ENCODE peak calls at places on chromosome X, in ten cellular contexts. N is epithelial cell of proximal tubule, R is lower lobe of right lung, A is WTC11, Y is H1, F is dorsolateral prefrontal cortex, U is fibroblast of mammary gland, Q is HFFc6, W is thyroid gland, H is GM12878. O is an unnamed sample.

GRCh38 chrX:154732421-154733071 is 18.3 kb downstream of the GAB3 start:
- DNase-seq in N (no peak), R (no peak), A (no peak), Y (no peak), F (no peak), U (peak; percentile 77), Q (peak; percentile 17), W (no peak), H (no peak), O (no peak)

GRCh38 chrX:71103110-71103983 is 3.2 kb downstream of the CXorf65 start:
- DNase-seq in N (no peak), R (peak; percentile 46), A (peak; percentile 66), Y (peak; percentile 56), F (no peak), U (no peak), Q (no peak), W (peak; percentile 5), H (no peak), O (peak; percentile 31)

GRCh38 chrX:103688949-103689348 is 2.5 kb upstream of the MORF4L2 start:
- DNase-seq in N (no peak), R (no peak), A (no peak), Y (no peak), F (no peak), U (peak; percentile 45), Q (peak; percentile 25), W (no peak), H (no peak), O (no peak)

GRCh38 chrX:9526965-9527364 is 62.1 kb downstream of the TBL1X start:
- DNase-seq in N (no peak), R (no peak), A (peak; percentile 28), Y (no peak), F (no peak), U (no peak), Q (no peak), W (no peak), H (no peak), O (no peak)

GRCh38 chrX:1416965-1417760 is 25.2 kb upstream of the SLC25A6 start:
- DNase-seq in N (no peak), R (peak; percentile 12), A (no peak), Y (no peak), F (no peak), U (no peak), Q (no peak), W (no peak), H (no peak), O (no peak)

GRCh38 chrX:88325634-88326033 is 421.4 kb upstream of the CPXCR1 start:
- DNase-seq in N (no peak), R (no peak), A (no peak), Y (no peak), F (no peak), U (no peak), Q (no peak), W (no peak), H (no peak), O (no peak)

GRCh38 chrX:118221733-118222132 is 105.1 kb upstream of the KLHL13 start:
- DNase-seq in N (no peak), R (no peak), A (no peak), Y (no peak), F (no peak), U (peak; percentile 28), Q (no peak), W (no peak), H (no peak), O (no peak)

GRCh38 chrX:64191281-64192010 is 14.1 kb downstream of the AMER1 start:
- DNase-seq in N (no peak), R (no peak), A (no peak), Y (no peak), F (no peak), U (no peak), Q (no peak), W (no peak), H (no peak), O (no peak)

GRCh38 chrX:106037835-106038473 is 573 bp downstream of the SERPINA7 start:
- DNase-seq in N (no peak), R (no peak), A (no peak), Y (no peak), F (no peak), U (no peak), Q (no peak), W (no peak), H (no peak), O (no peak)

GRCh38 chrX:106038625-106039024 is at the start of gene SERPINA7:
- DNase-seq in N (no peak), R (no peak), A (no peak), Y (no peak), F (no peak), U (no peak), Q (no peak), W (no peak), H (no peak), O (no peak)

GRCh38 chrX:106036716-106037115 is 1.8 kb downstream of the SERPINA7 start:
- DNase-seq in N (no peak), R (no peak), A (no peak), Y (no peak), F (no peak), U (no peak), Q (no peak), W (no peak), H (no peak), O (no peak)

GRCh38 chrX:106039920-106040319 is 1.4 kb upstream of the SERPINA7 start:
- DNase-seq in N (no peak), R (no peak), A (peak; percentile 10), Y (peak; percentile 33), F (no peak), U (peak; percentile 1), Q (no peak), W (no peak), H (no peak), O (no peak)

DNA sequence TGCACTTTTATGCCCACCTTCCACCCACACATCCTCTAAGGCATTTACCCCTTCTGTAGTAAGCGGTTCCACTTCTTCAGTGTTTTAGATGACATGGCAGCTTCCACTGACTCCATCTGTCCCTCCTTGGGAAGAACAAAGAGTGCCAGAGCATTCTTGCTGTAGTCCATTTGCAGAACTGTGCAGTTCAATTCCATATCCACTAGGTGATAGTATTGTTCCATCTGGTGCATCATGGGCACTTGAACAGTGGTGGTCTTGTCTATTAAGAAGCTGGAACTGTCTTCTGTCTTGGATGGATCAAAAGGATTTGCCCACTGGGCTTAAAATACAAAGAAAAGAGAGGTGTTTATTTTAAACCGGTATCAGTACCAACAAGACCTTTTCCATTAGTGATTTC is 3.5 kb downstream of the SERPINA7 start:
- DNase-seq in N (no peak), R (no peak), A (no peak), Y (no peak), F (no peak), U (no peak), Q (no peak), W (no peak), H (no peak), O (no peak)
- TF ChIP-seq CTCF in N (peak; percentile 54), R (no peak), A (peak; percentile 18), Y (peak; percentile 36), F (no peak), U (peak; percentile 28), Q (no peak), W (no peak), H (peak; percentile 38), O (peak; percentile 16)

GRCh38 chrX:50343917-50344316 is 126.7 kb downstream of the DGKK start:
- DNase-seq in N (no peak), R (no peak), A (no peak), Y (no peak), F (no peak), U (no peak), Q (no peak), W (no peak), H (no peak), O (no peak)
- TF ChIP-seq CTCF in N (no peak), R (no peak), A (no peak), Y (no peak), F (no peak), U (no peak), Q (no peak), W (no peak), H (no peak), O (no peak)

DNA sequence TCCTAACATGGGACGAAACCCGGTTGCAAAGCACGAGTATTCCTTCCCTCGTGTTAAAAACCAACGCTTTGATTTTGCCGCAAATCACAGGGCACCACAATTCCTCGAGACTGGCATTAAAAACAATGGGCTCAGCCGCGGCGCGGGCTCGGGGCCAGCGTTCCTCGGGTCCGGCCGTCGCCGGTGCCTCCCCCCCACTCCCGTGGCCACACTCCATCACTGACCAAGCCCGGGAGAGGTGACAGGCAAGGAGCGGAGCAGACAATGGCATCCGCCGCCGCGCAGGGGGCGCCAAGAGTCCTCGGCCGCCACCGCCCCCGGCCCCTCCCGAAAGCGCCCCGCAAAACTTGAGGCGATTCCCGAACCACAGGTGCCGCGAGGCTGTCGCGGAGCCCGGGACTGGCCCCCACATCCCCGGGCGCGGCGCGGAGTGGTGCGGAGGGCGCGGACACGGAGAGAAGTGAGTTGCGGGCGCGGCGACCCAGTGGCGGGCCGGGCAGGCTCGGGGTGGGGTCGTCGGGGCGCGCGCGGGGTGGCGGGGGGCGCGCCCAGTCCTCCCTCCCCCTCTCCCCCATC is 445 bp downstream of the AP1S2 start:
- DNase-seq in N (no peak), R (peak; percentile 65), A (peak; percentile 54), Y (peak; percentile 58), F (peak; percentile 71), U (peak; percentile 3), Q (peak; percentile 1), W (peak; percentile 64), H (no peak), O (peak; percentile 61)
- TF ChIP-seq CTCF in N (no peak), R (peak; percentile 29), A (no peak), Y (no peak), F (peak; percentile 32), U (no peak), Q (peak; percentile 38), W (no peak), H (peak; percentile 52), O (peak; percentile 53)

GRCh38 chrX:24987731-24988130 is 28.0 kb downstream of the ARX start:
- DNase-seq in N (no peak), R (no peak), A (no peak), Y (no peak), F (no peak), U (no peak), Q (no peak), W (no peak), H (no peak), O (no peak)

GRCh38 chrX:24985120-24985519 is 30.6 kb downstream of the ARX start:
- DNase-seq in N (no peak), R (no peak), A (no peak), Y (no peak), F (no peak), U (no peak), Q (no peak), W (no peak), H (no peak), O (no peak)

GRCh38 chrX:24993887-24994286 is 21.9 kb downstream of the ARX start:
- DNase-seq in N (no peak), R (no peak), A (no peak), Y (no peak), F (no peak), U (no peak), Q (no peak), W (no peak), H (no peak), O (no peak)

GRCh38 chrX:24988314-24988713 is 27.5 kb downstream of the ARX start:
- DNase-seq in N (no peak), R (no peak), A (no peak), Y (no peak), F (no peak), U (no peak), Q (no peak), W (no peak), H (no peak), O (no peak)

DNA sequence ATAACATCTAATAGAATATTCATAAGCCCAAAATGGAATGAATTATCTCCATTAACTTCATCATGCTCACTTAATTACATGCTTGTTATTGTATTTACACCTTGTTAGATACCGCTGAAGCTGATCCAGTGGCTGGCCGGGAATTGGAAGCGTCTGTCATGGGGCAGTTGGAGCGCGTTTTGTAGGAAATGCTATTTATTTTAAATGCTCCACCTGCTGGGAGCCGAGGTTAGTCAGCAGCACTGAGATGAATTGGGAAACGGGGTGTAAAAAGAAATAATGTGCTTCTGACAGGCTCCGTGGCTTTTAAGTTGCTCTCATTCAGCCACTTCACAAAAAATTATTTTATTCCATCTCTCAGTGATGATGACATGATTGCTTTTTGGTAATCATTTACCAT is 25.2 kb downstream of the ARX start:
- DNase-seq in N (no peak), R (no peak), A (no peak), Y (no peak), F (no peak), U (no peak), Q (no peak), W (no peak), H (no peak), O (no peak)
- TF ChIP-seq CTCF in N (no peak), R (no peak), A (no peak), Y (peak; percentile 18), F (no peak), U (no peak), Q (no peak), W (no peak), H (no peak), O (peak; percentile 34)